ENCODE peak calls at places on chromosomes 7 and 10, in seven cellular contexts. G is fibroblast of lung, V is hepatocyte, N is MM.1S, D is K562, F is GM23338, U is PC-3. E is an unnamed sample.
A peak's percentile ranks its signal among the peaks of the same experiment; 100 is the strongest.

GRCh38 chr10:110137142-110137545 is 70.3 kb upstream of the MXI1 start:
- DNase-seq in F (peak; percentile 87), D (peak; percentile 54), V (peak; percentile 84), G (peak; percentile 88), N (peak; percentile 67), U (peak; percentile 72), E (peak; percentile 61)

GRCh38 chr7:22052221-22052639 is 106.5 kb upstream of the CDCA7L start:
- DNase-seq in U (peak; percentile 15), F (peak; percentile 33), V (no peak), N (no peak), G (no peak), D (no peak), E (peak; percentile 14)

GRCh38 chr10:78520737-78521430 is 487.2 kb downstream of the RPS24 start:
- DNase-seq in F (peak; percentile 57), V (peak; percentile 78), U (peak; percentile 100), D (peak; percentile 16), G (no peak), N (no peak), E (peak; percentile 73)

GRCh38 chr10:124717911-124718734 is 26.1 kb downstream of the FAM53B start:
- DNase-seq in U (no peak), D (peak; percentile 85), V (no peak), F (no peak), N (no peak), G (no peak), E (peak; percentile 71)

GRCh38 chr7:26958834-26959233 is 94.4 kb upstream of the SKAP2 start:
- DNase-seq in U (peak; percentile 93), N (no peak), V (no peak), G (peak; percentile 63), F (no peak), D (no peak), E (peak; percentile 92)

GRCh38 chr10:15452545-15452944 is 81.5 kb upstream of the FAM171A1 start:
- DNase-seq in U (no peak), D (no peak), N (no peak), V (no peak), G (no peak), F (no peak), E (no peak)

GRCh38 chr10:11195017-11195586 is 177.4 kb downstream of the CELF2 start:
- DNase-seq in V (no peak), U (no peak), F (no peak), N (no peak), G (no peak), D (no peak), E (no peak)

GRCh38 chr10:45440511-45441062 is 66.6 kb downstream of the ALOX5 start:
- DNase-seq in D (no peak), F (no peak), V (no peak), U (no peak), G (no peak), N (no peak), E (no peak)

GRCh38 chr10:130786365-130786966 is 525.1 kb downstream of the TCERG1L start:
- DNase-seq in U (no peak), N (no peak), G (no peak), D (no peak), V (no peak), F (no peak), E (no peak)

GRCh38 chr7:136677456-136678365 is 190.7 kb upstream of the CHRM2 start:
- DNase-seq in G (peak; percentile 31), V (no peak), D (no peak), N (peak; percentile 88), U (peak; percentile 69), F (no peak), E (peak; percentile 65)

GRCh38 chr7:45256309-45256708 is 98.7 kb downstream of the RAMP3 start:
- DNase-seq in N (no peak), G (no peak), V (no peak), F (no peak), U (no peak), D (no peak), E (no peak)

GRCh38 chr10:35448687-35449662 is 112.7 kb downstream of the CCNY start:
- DNase-seq in G (peak; percentile 40), D (peak; percentile 59), F (no peak), U (no peak), V (no peak), N (no peak), E (peak; percentile 17)

GRCh38 chr7:35463176-35463575 is 209.3 kb upstream of the TBX20 start:
- DNase-seq in F (no peak), G (no peak), D (no peak), N (peak; percentile 10), V (no peak), U (no peak), E (no peak)

GRCh38 chr7:79897166-79897565 is 237.5 kb upstream of the GNAI1 start:
- DNase-seq in N (no peak), F (no peak), G (no peak), D (no peak), V (no peak), U (no peak), E (no peak)

GRCh38 chr10:70651661-70652060 is 20.6 kb upstream of the ADAMTS14 start:
- DNase-seq in U (peak; percentile 46), D (peak; percentile 67), G (no peak), V (no peak), N (no peak), F (peak; percentile 77), E (peak; percentile 62)

GRCh38 chr7:74405191-74405898 is 48.4 kb upstream of the GTF2IRD1 start:
- DNase-seq in N (peak; percentile 21), V (no peak), F (peak; percentile 91), U (no peak), G (no peak), D (peak; percentile 76), E (no peak)

GRCh38 chr10:3091346-3091787 is 24.0 kb downstream of the PFKP start:
- DNase-seq in D (no peak), G (peak; percentile 92), N (no peak), F (no peak), U (peak; percentile 82), V (peak; percentile 67), E (peak; percentile 98)

GRCh38 chr7:103915958-103916357 is 73.5 kb downstream of the RELN start:
- DNase-seq in D (peak; percentile 90), N (no peak), F (no peak), U (peak; percentile 49), G (peak; percentile 54), V (no peak), E (peak; percentile 26)

DNA sequence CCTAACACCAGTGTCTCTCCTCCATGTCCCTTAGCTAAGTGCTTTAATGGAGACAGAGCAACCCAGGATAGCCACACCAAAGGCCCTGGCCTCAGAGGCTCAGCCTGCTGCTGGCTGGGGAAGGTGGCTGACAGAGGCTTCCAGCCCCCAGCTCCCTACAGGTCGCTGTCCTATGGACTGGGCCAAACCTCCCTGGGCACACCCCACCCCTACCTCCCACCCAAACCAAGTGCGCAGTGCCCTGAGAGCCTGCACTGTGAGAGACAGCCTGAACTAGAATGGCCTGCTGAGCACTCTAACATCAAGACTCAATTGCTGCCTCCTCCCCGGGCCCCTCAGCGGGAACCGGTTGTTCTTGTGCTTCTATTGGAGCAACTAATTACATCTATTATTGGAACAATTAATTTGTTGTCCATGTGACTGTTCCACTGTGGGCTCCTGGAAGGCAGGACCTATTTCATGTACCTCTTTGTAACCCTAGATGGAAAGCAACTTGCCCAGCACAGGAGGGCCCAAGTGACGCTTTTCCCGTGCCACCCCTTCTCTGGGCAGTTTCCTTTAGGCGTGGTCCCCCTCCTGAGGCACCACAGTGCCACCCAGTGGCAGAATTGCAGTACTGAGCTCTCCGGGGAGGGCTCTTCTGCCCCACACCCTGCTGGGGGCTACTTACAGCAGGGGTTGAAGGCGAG is 63.6 kb upstream of the WAPL start:
- DNase-seq in F (peak; percentile 88), G (peak; percentile 57), N (peak; percentile 71), D (peak; percentile 70), U (peak; percentile 79), V (peak; percentile 80), E (peak; percentile 44)
- H2AFZ ChIP-seq in F (peak overlapping the region; percentile 2), G (peak overlapping the region; percentile 62), N (peak overlapping the region; percentile 58), D (peak overlapping the region; percentile 9), U (peak overlapping the region; percentile 76), V (no peak overlapping the region), E (peak overlapping the region; percentile 73)

DNA sequence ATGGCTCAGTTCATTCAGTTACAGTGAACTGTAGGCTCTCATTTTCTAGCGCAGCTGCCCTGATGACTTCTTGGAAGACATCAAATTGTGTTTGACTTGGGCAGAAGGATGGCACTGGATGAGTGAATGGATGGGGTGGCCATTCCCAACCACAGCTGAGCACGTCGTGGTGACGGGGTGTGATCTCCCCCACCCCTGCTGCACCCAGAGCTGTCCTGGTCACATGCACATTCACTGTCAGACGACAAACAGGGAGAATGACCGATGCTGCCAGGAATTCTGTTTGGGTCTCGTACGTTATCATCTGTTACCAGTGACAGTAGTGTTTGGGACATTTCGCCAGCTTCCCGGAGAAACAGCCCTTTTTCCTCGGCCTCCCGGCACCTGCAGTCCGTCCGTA is 623.2 kb downstream of the SDK1 start:
- DNase-seq in U (no peak), V (no peak), G (no peak), D (no peak), N (no peak), F (no peak), E (no peak)
- TF ChIP-seq EZH2 in U (no peak), V (no peak), G (no peak), D (no peak), N (no peak), F (no peak), E (no peak)

GRCh38 chr10:59322131-59322530 is 40.2 kb downstream of the FAM13C start:
- DNase-seq in G (no peak), U (no peak), D (no peak), V (peak; percentile 15), N (no peak), F (no peak), E (no peak)
- H2AFZ ChIP-seq in G (no peak overlapping the region), U (no peak overlapping the region), D (no peak overlapping the region), V (no peak overlapping the region), N (no peak overlapping the region), F (no peak overlapping the region), E (no peak overlapping the region)

GRCh38 chr10:49395741-49396665 is at the start of gene DRGX:
- DNase-seq in V (no peak), G (no peak), U (no peak), F (peak; percentile 46), N (no peak), D (no peak), E (no peak)
- TF ChIP-seq EZH2 in V (no peak), G (peak; percentile 48), U (peak; percentile 100), F (peak; percentile 81), N (no peak), D (no peak), E (peak; percentile 55)

GRCh38 chr7:54166419-54166818 is 375.8 kb upstream of the VSTM2A start:
- DNase-seq in D (no peak), U (no peak), F (no peak), G (no peak), V (no peak), N (no peak), E (no peak)
- H2AFZ ChIP-seq in D (no peak overlapping the region), U (no peak overlapping the region), F (no peak overlapping the region), G (no peak overlapping the region), V (no peak overlapping the region), N (no peak overlapping the region), E (no peak overlapping the region)

DNA sequence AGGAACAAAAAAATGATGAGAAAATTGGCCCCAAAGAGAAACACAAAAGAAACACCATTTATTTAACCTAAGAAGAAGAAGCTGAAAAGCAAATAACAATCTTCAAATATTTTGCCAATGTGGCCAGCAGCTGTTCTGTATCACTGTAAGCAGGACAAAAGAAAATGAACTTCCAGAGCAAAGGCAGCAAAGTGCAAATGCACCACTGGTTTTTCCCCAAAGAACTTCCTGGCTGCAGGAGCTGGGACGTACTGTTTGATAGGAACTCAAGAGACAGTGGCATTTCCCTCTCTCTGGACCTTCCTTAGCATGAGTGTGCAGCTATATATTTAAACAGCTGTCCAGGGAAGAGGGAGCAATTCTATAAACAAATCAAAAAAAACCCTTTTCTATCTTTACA is 60.4 kb downstream of the RNLS start:
- DNase-seq in G (peak; percentile 56), N (no peak), V (no peak), D (no peak), F (no peak), U (no peak), E (no peak)
- TF ChIP-seq EZH2 in G (no peak), N (no peak), V (no peak), D (no peak), F (no peak), U (no peak), E (no peak)

E was measured in mammary epithelial cell.